ENCODE peak calls at places on chromosomes 7 and 10, in five cellular contexts. H, T, D, V and A are unnamed samples.

GRCh38 chr7:34755008-34755407 is 97.0 kb downstream of the NPSR1 start:
- DNase-seq in H (no peak), T (no peak), D (no peak), V (no peak), A (no peak)

GRCh38 chr7:96122746-96123145 is 199.2 kb downstream of the SLC25A13 start:
- DNase-seq in H (no peak), T (no peak), D (no peak), V (no peak), A (no peak)

GRCh38 chr7:124497209-124497608 is 268.4 kb downstream of the GPR37 start:
- DNase-seq in H (no peak), T (no peak), D (no peak), V (no peak), A (no peak)

GRCh38 chr7:90709501-90710465 is 113.7 kb downstream of the CDK14 start:
- DNase-seq in H (no peak), T (no peak), D (peak; percentile 8), V (no peak), A (no peak)

GRCh38 chr7:69780377-69780776 is 182.1 kb downstream of the AUTS2 start:
- DNase-seq in H (no peak), T (no peak), D (no peak), V (no peak), A (no peak)

GRCh38 chr7:82264752-82265305 is 178.7 kb downstream of the CACNA2D1 start:
- DNase-seq in H (no peak), T (no peak), D (no peak), V (no peak), A (no peak)

GRCh38 chr10:112361951-112362770 is 11.8 kb upstream of the ACSL5 start:
- DNase-seq in H (no peak), T (no peak), D (no peak), V (no peak), A (no peak)

GRCh38 chr10:77845455-77845850 is 81.1 kb downstream of the DLG5 start:
- DNase-seq in H (no peak), T (no peak), D (no peak), V (no peak), A (no peak)

GRCh38 chr7:121451367-121452073 is 55.4 kb upstream of the FAM3C start:
- DNase-seq in H (no peak), T (no peak), D (no peak), V (no peak), A (no peak)